ENCODE peak calls at places on chromosomes 5 and 9, in eight cellular contexts. One of them, this sample, is unnamed.

GRCh38 chr5:38547257-38547656 is 9.2 kb downstream of the LIFR start:
- DNase-seq in islet precursor cell: no peak
- DNase-seq in mesendoderm: no peak
- DNase-seq in T-helper 2 cell: no peak
- DNase-seq in NCI-H2029: no peak
- DNase-seq in stimulated activated naive CD8-positive, alpha-beta T cell treated with anti-CD3 and anti-CD28 coated beads, Interleukin-15, amount 100 ng/mL, for 72 hours: no peak
- DNase-seq in activated CD8-positive, alpha-beta T cell treated with anti-CD3 and anti-CD28 coated beads, Interleukin-2, amount 10 ng/mL, durations not matched to agents 7 days and 5 days: no peak
- DNase-seq in OCI-M1: no peak
- DNase-seq in this sample: no peak

GRCh38 chr5:74622122-74622521 is 18.4 kb downstream of the ENC1 start:
- DNase-seq in islet precursor cell: no peak
- DNase-seq in mesendoderm: peak; percentile 79
- DNase-seq in T-helper 2 cell: no peak
- DNase-seq in NCI-H2029: no peak
- DNase-seq in stimulated activated naive CD8-positive, alpha-beta T cell treated with anti-CD3 and anti-CD28 coated beads, Interleukin-15, amount 100 ng/mL, for 72 hours: no peak
- DNase-seq in activated CD8-positive, alpha-beta T cell treated with anti-CD3 and anti-CD28 coated beads, Interleukin-2, amount 10 ng/mL, durations not matched to agents 7 days and 5 days: no peak
- DNase-seq in OCI-M1: no peak
- DNase-seq in this sample: no peak

GRCh38 chr5:116507051-116507537 is 67.5 kb downstream of the SEMA6A start:
- DNase-seq in islet precursor cell: no peak
- DNase-seq in mesendoderm: no peak
- DNase-seq in T-helper 2 cell: no peak
- DNase-seq in NCI-H2029: no peak
- DNase-seq in stimulated activated naive CD8-positive, alpha-beta T cell treated with anti-CD3 and anti-CD28 coated beads, Interleukin-15, amount 100 ng/mL, for 72 hours: no peak
- DNase-seq in activated CD8-positive, alpha-beta T cell treated with anti-CD3 and anti-CD28 coated beads, Interleukin-2, amount 10 ng/mL, durations not matched to agents 7 days and 5 days: no peak
- DNase-seq in OCI-M1: no peak
- DNase-seq in this sample: no peak

GRCh38 chr5:128905225-128906110 is 59.8 kb upstream of the SLC27A6 start:
- DNase-seq in islet precursor cell: no peak
- DNase-seq in mesendoderm: peak; percentile 54
- DNase-seq in T-helper 2 cell: no peak
- DNase-seq in NCI-H2029: peak; percentile 7
- DNase-seq in stimulated activated naive CD8-positive, alpha-beta T cell treated with anti-CD3 and anti-CD28 coated beads, Interleukin-15, amount 100 ng/mL, for 72 hours: no peak
- DNase-seq in activated CD8-positive, alpha-beta T cell treated with anti-CD3 and anti-CD28 coated beads, Interleukin-2, amount 10 ng/mL, durations not matched to agents 7 days and 5 days: peak; percentile 42
- DNase-seq in OCI-M1: peak; percentile 86
- DNase-seq in this sample: no peak

GRCh38 chr5:132032156-132032555 is 20.7 kb upstream of the ACSL6 start:
- DNase-seq in islet precursor cell: no peak
- DNase-seq in mesendoderm: no peak
- DNase-seq in T-helper 2 cell: no peak
- DNase-seq in NCI-H2029: no peak
- DNase-seq in stimulated activated naive CD8-positive, alpha-beta T cell treated with anti-CD3 and anti-CD28 coated beads, Interleukin-15, amount 100 ng/mL, for 72 hours: no peak
- DNase-seq in activated CD8-positive, alpha-beta T cell treated with anti-CD3 and anti-CD28 coated beads, Interleukin-2, amount 10 ng/mL, durations not matched to agents 7 days and 5 days: no peak
- DNase-seq in OCI-M1: no peak
- DNase-seq in this sample: no peak

GRCh38 chr9:133942206-133942975 is 49.7 kb downstream of the VAV2 start:
- DNase-seq in islet precursor cell: no peak
- DNase-seq in mesendoderm: no peak
- DNase-seq in T-helper 2 cell: no peak
- DNase-seq in NCI-H2029: no peak
- DNase-seq in stimulated activated naive CD8-positive, alpha-beta T cell treated with anti-CD3 and anti-CD28 coated beads, Interleukin-15, amount 100 ng/mL, for 72 hours: no peak
- DNase-seq in activated CD8-positive, alpha-beta T cell treated with anti-CD3 and anti-CD28 coated beads, Interleukin-2, amount 10 ng/mL, durations not matched to agents 7 days and 5 days: no peak
- DNase-seq in OCI-M1: no peak
- DNase-seq in this sample: no peak

GRCh38 chr9:116520218-116520617 is 166.9 kb upstream of the TRIM32 start:
- DNase-seq in islet precursor cell: no peak
- DNase-seq in mesendoderm: no peak
- DNase-seq in T-helper 2 cell: no peak
- DNase-seq in NCI-H2029: no peak
- DNase-seq in stimulated activated naive CD8-positive, alpha-beta T cell treated with anti-CD3 and anti-CD28 coated beads, Interleukin-15, amount 100 ng/mL, for 72 hours: no peak
- DNase-seq in activated CD8-positive, alpha-beta T cell treated with anti-CD3 and anti-CD28 coated beads, Interleukin-2, amount 10 ng/mL, durations not matched to agents 7 days and 5 days: no peak
- DNase-seq in OCI-M1: no peak
- DNase-seq in this sample: no peak

GRCh38 chr9:136965771-136966484 is 11.4 kb upstream of the PTGDS start:
- DNase-seq in islet precursor cell: no peak
- DNase-seq in mesendoderm: peak; percentile 34
- DNase-seq in T-helper 2 cell: no peak
- DNase-seq in NCI-H2029: no peak
- DNase-seq in stimulated activated naive CD8-positive, alpha-beta T cell treated with anti-CD3 and anti-CD28 coated beads, Interleukin-15, amount 100 ng/mL, for 72 hours: no peak
- DNase-seq in activated CD8-positive, alpha-beta T cell treated with anti-CD3 and anti-CD28 coated beads, Interleukin-2, amount 10 ng/mL, durations not matched to agents 7 days and 5 days: peak; percentile 72
- DNase-seq in OCI-M1: peak; percentile 13
- DNase-seq in this sample: no peak

GRCh38 chr5:142944140-142944539 is 174.0 kb downstream of the ARHGAP26 start:
- DNase-seq in islet precursor cell: no peak
- DNase-seq in mesendoderm: no peak
- DNase-seq in T-helper 2 cell: no peak
- DNase-seq in NCI-H2029: no peak
- DNase-seq in stimulated activated naive CD8-positive, alpha-beta T cell treated with anti-CD3 and anti-CD28 coated beads, Interleukin-15, amount 100 ng/mL, for 72 hours: no peak
- DNase-seq in activated CD8-positive, alpha-beta T cell treated with anti-CD3 and anti-CD28 coated beads, Interleukin-2, amount 10 ng/mL, durations not matched to agents 7 days and 5 days: no peak
- DNase-seq in OCI-M1: no peak
- DNase-seq in this sample: no peak

GRCh38 chr9:87889882-87890252 is 7.2 kb downstream of the SPATA31E1 start:
- DNase-seq in islet precursor cell: peak; percentile 42
- DNase-seq in mesendoderm: no peak
- DNase-seq in T-helper 2 cell: no peak
- DNase-seq in NCI-H2029: no peak
- DNase-seq in stimulated activated naive CD8-positive, alpha-beta T cell treated with anti-CD3 and anti-CD28 coated beads, Interleukin-15, amount 100 ng/mL, for 72 hours: no peak
- DNase-seq in activated CD8-positive, alpha-beta T cell treated with anti-CD3 and anti-CD28 coated beads, Interleukin-2, amount 10 ng/mL, durations not matched to agents 7 days and 5 days: no peak
- DNase-seq in OCI-M1: no peak
- DNase-seq in this sample: no peak

GRCh38 chr9:88310310-88310980 is 77.8 kb upstream of the SPIN1 start:
- DNase-seq in islet precursor cell: peak; percentile 60
- DNase-seq in mesendoderm: peak; percentile 88
- DNase-seq in T-helper 2 cell: no peak
- DNase-seq in NCI-H2029: no peak
- DNase-seq in stimulated activated naive CD8-positive, alpha-beta T cell treated with anti-CD3 and anti-CD28 coated beads, Interleukin-15, amount 100 ng/mL, for 72 hours: no peak
- DNase-seq in activated CD8-positive, alpha-beta T cell treated with anti-CD3 and anti-CD28 coated beads, Interleukin-2, amount 10 ng/mL, durations not matched to agents 7 days and 5 days: no peak
- DNase-seq in OCI-M1: peak; percentile 56
- DNase-seq in this sample: no peak

GRCh38 chr9:112048924-112049785 is 125.9 kb downstream of the SUSD1 start:
- DNase-seq in islet precursor cell: no peak
- DNase-seq in mesendoderm: no peak
- DNase-seq in T-helper 2 cell: no peak
- DNase-seq in NCI-H2029: peak; percentile 39
- DNase-seq in stimulated activated naive CD8-positive, alpha-beta T cell treated with anti-CD3 and anti-CD28 coated beads, Interleukin-15, amount 100 ng/mL, for 72 hours: no peak
- DNase-seq in activated CD8-positive, alpha-beta T cell treated with anti-CD3 and anti-CD28 coated beads, Interleukin-2, amount 10 ng/mL, durations not matched to agents 7 days and 5 days: no peak
- DNase-seq in OCI-M1: no peak
- DNase-seq in this sample: no peak

GRCh38 chr9:114616684-114617520 is 5.8 kb downstream of the TMEM268 start:
- DNase-seq in islet precursor cell: no peak
- DNase-seq in mesendoderm: no peak
- DNase-seq in T-helper 2 cell: no peak
- DNase-seq in NCI-H2029: peak; percentile 75
- DNase-seq in stimulated activated naive CD8-positive, alpha-beta T cell treated with anti-CD3 and anti-CD28 coated beads, Interleukin-15, amount 100 ng/mL, for 72 hours: no peak
- DNase-seq in activated CD8-positive, alpha-beta T cell treated with anti-CD3 and anti-CD28 coated beads, Interleukin-2, amount 10 ng/mL, durations not matched to agents 7 days and 5 days: no peak
- DNase-seq in OCI-M1: peak; percentile 86
- DNase-seq in this sample: no peak

GRCh38 chr9:107046692-107047091 is 183.7 kb downstream of the ZNF462 start:
- DNase-seq in islet precursor cell: no peak
- DNase-seq in mesendoderm: no peak
- DNase-seq in T-helper 2 cell: no peak
- DNase-seq in NCI-H2029: no peak
- DNase-seq in stimulated activated naive CD8-positive, alpha-beta T cell treated with anti-CD3 and anti-CD28 coated beads, Interleukin-15, amount 100 ng/mL, for 72 hours: no peak
- DNase-seq in activated CD8-positive, alpha-beta T cell treated with anti-CD3 and anti-CD28 coated beads, Interleukin-2, amount 10 ng/mL, durations not matched to agents 7 days and 5 days: no peak
- DNase-seq in OCI-M1: no peak
- DNase-seq in this sample: no peak

GRCh38 chr9:87292449-87293191 is 205.0 kb upstream of the DAPK1 start:
- DNase-seq in islet precursor cell: no peak
- DNase-seq in mesendoderm: no peak
- DNase-seq in T-helper 2 cell: no peak
- DNase-seq in NCI-H2029: no peak
- DNase-seq in stimulated activated naive CD8-positive, alpha-beta T cell treated with anti-CD3 and anti-CD28 coated beads, Interleukin-15, amount 100 ng/mL, for 72 hours: no peak
- DNase-seq in activated CD8-positive, alpha-beta T cell treated with anti-CD3 and anti-CD28 coated beads, Interleukin-2, amount 10 ng/mL, durations not matched to agents 7 days and 5 days: no peak
- DNase-seq in OCI-M1: no peak
- DNase-seq in this sample: no peak

GRCh38 chr5:43422143-43422542 is 10.0 kb upstream of the CCL28 start:
- DNase-seq in islet precursor cell: no peak
- DNase-seq in mesendoderm: peak; percentile 31
- DNase-seq in T-helper 2 cell: no peak
- DNase-seq in NCI-H2029: no peak
- DNase-seq in stimulated activated naive CD8-positive, alpha-beta T cell treated with anti-CD3 and anti-CD28 coated beads, Interleukin-15, amount 100 ng/mL, for 72 hours: no peak
- DNase-seq in activated CD8-positive, alpha-beta T cell treated with anti-CD3 and anti-CD28 coated beads, Interleukin-2, amount 10 ng/mL, durations not matched to agents 7 days and 5 days: no peak
- DNase-seq in OCI-M1: no peak
- DNase-seq in this sample: no peak

GRCh38 chr9:93170571-93170970 is 13.4 kb upstream of the WNK2 start:
- DNase-seq in islet precursor cell: no peak
- DNase-seq in mesendoderm: no peak
- DNase-seq in T-helper 2 cell: no peak
- DNase-seq in NCI-H2029: no peak
- DNase-seq in stimulated activated naive CD8-positive, alpha-beta T cell treated with anti-CD3 and anti-CD28 coated beads, Interleukin-15, amount 100 ng/mL, for 72 hours: no peak
- DNase-seq in activated CD8-positive, alpha-beta T cell treated with anti-CD3 and anti-CD28 coated beads, Interleukin-2, amount 10 ng/mL, durations not matched to agents 7 days and 5 days: no peak
- DNase-seq in OCI-M1: no peak
- DNase-seq in this sample: no peak

GRCh38 chr5:74657165-74657564 is 16.6 kb upstream of the ENC1 start:
- DNase-seq in islet precursor cell: no peak
- DNase-seq in mesendoderm: no peak
- DNase-seq in T-helper 2 cell: no peak
- DNase-seq in NCI-H2029: no peak
- DNase-seq in stimulated activated naive CD8-positive, alpha-beta T cell treated with anti-CD3 and anti-CD28 coated beads, Interleukin-15, amount 100 ng/mL, for 72 hours: no peak
- DNase-seq in activated CD8-positive, alpha-beta T cell treated with anti-CD3 and anti-CD28 coated beads, Interleukin-2, amount 10 ng/mL, durations not matched to agents 7 days and 5 days: no peak
- DNase-seq in OCI-M1: no peak
- DNase-seq in this sample: no peak

GRCh38 chr5:170470808-170471404 is 32.9 kb upstream of the KCNIP1 start:
- DNase-seq in islet precursor cell: no peak
- DNase-seq in mesendoderm: no peak
- DNase-seq in T-helper 2 cell: no peak
- DNase-seq in NCI-H2029: no peak
- DNase-seq in stimulated activated naive CD8-positive, alpha-beta T cell treated with anti-CD3 and anti-CD28 coated beads, Interleukin-15, amount 100 ng/mL, for 72 hours: no peak
- DNase-seq in activated CD8-positive, alpha-beta T cell treated with anti-CD3 and anti-CD28 coated beads, Interleukin-2, amount 10 ng/mL, durations not matched to agents 7 days and 5 days: no peak
- DNase-seq in OCI-M1: no peak
- DNase-seq in this sample: peak; percentile 10

GRCh38 chr9:108386859-108387384 is 468.9 kb downstream of the ACTL7B start:
- DNase-seq in islet precursor cell: no peak
- DNase-seq in mesendoderm: no peak
- DNase-seq in T-helper 2 cell: no peak
- DNase-seq in NCI-H2029: no peak
- DNase-seq in stimulated activated naive CD8-positive, alpha-beta T cell treated with anti-CD3 and anti-CD28 coated beads, Interleukin-15, amount 100 ng/mL, for 72 hours: no peak
- DNase-seq in activated CD8-positive, alpha-beta T cell treated with anti-CD3 and anti-CD28 coated beads, Interleukin-2, amount 10 ng/mL, durations not matched to agents 7 days and 5 days: no peak
- DNase-seq in OCI-M1: no peak
- DNase-seq in this sample: no peak

GRCh38 chr9:129885018-129885669 is 49.9 kb downstream of the USP20 start:
- DNase-seq in islet precursor cell: no peak
- DNase-seq in mesendoderm: no peak
- DNase-seq in T-helper 2 cell: no peak
- DNase-seq in NCI-H2029: peak; percentile 11
- DNase-seq in stimulated activated naive CD8-positive, alpha-beta T cell treated with anti-CD3 and anti-CD28 coated beads, Interleukin-15, amount 100 ng/mL, for 72 hours: peak; percentile 55
- DNase-seq in activated CD8-positive, alpha-beta T cell treated with anti-CD3 and anti-CD28 coated beads, Interleukin-2, amount 10 ng/mL, durations not matched to agents 7 days and 5 days: peak; percentile 62
- DNase-seq in OCI-M1: peak; percentile 75
- DNase-seq in this sample: no peak

GRCh38 chr5:149227168-149227826 is 44.4 kb upstream of the AFAP1L1 start:
- DNase-seq in islet precursor cell: no peak
- DNase-seq in mesendoderm: peak; percentile 13
- DNase-seq in T-helper 2 cell: no peak
- DNase-seq in NCI-H2029: no peak
- DNase-seq in stimulated activated naive CD8-positive, alpha-beta T cell treated with anti-CD3 and anti-CD28 coated beads, Interleukin-15, amount 100 ng/mL, for 72 hours: no peak
- DNase-seq in activated CD8-positive, alpha-beta T cell treated with anti-CD3 and anti-CD28 coated beads, Interleukin-2, amount 10 ng/mL, durations not matched to agents 7 days and 5 days: no peak
- DNase-seq in OCI-M1: no peak
- DNase-seq in this sample: peak; percentile 69

GRCh38 chr5:32369542-32370155 is 56.9 kb upstream of the MTMR12 start:
- DNase-seq in islet precursor cell: no peak
- DNase-seq in mesendoderm: no peak
- DNase-seq in T-helper 2 cell: no peak
- DNase-seq in NCI-H2029: no peak
- DNase-seq in stimulated activated naive CD8-positive, alpha-beta T cell treated with anti-CD3 and anti-CD28 coated beads, Interleukin-15, amount 100 ng/mL, for 72 hours: no peak
- DNase-seq in activated CD8-positive, alpha-beta T cell treated with anti-CD3 and anti-CD28 coated beads, Interleukin-2, amount 10 ng/mL, durations not matched to agents 7 days and 5 days: no peak
- DNase-seq in OCI-M1: peak; percentile 60
- DNase-seq in this sample: no peak

GRCh38 chr5:40735609-40736008 is 20.2 kb downstream of the TTC33 start:
- DNase-seq in islet precursor cell: no peak
- DNase-seq in mesendoderm: no peak
- DNase-seq in T-helper 2 cell: no peak
- DNase-seq in NCI-H2029: no peak
- DNase-seq in stimulated activated naive CD8-positive, alpha-beta T cell treated with anti-CD3 and anti-CD28 coated beads, Interleukin-15, amount 100 ng/mL, for 72 hours: no peak
- DNase-seq in activated CD8-positive, alpha-beta T cell treated with anti-CD3 and anti-CD28 coated beads, Interleukin-2, amount 10 ng/mL, durations not matched to agents 7 days and 5 days: no peak
- DNase-seq in OCI-M1: no peak
- DNase-seq in this sample: no peak

GRCh38 chr5:166370928-166371690 is 1920.3 kb upstream of the WWC1 start:
- DNase-seq in islet precursor cell: no peak
- DNase-seq in mesendoderm: no peak
- DNase-seq in T-helper 2 cell: no peak
- DNase-seq in NCI-H2029: peak; percentile 1
- DNase-seq in stimulated activated naive CD8-positive, alpha-beta T cell treated with anti-CD3 and anti-CD28 coated beads, Interleukin-15, amount 100 ng/mL, for 72 hours: no peak
- DNase-seq in activated CD8-positive, alpha-beta T cell treated with anti-CD3 and anti-CD28 coated beads, Interleukin-2, amount 10 ng/mL, durations not matched to agents 7 days and 5 days: no peak
- DNase-seq in OCI-M1: peak; percentile 83
- DNase-seq in this sample: peak; percentile 19

GRCh38 chr5:142639455-142639854 is 46.4 kb downstream of the FGF1 start:
- DNase-seq in islet precursor cell: no peak
- DNase-seq in mesendoderm: no peak
- DNase-seq in T-helper 2 cell: no peak
- DNase-seq in NCI-H2029: no peak
- DNase-seq in stimulated activated naive CD8-positive, alpha-beta T cell treated with anti-CD3 and anti-CD28 coated beads, Interleukin-15, amount 100 ng/mL, for 72 hours: no peak
- DNase-seq in activated CD8-positive, alpha-beta T cell treated with anti-CD3 and anti-CD28 coated beads, Interleukin-2, amount 10 ng/mL, durations not matched to agents 7 days and 5 days: no peak
- DNase-seq in OCI-M1: no peak
- DNase-seq in this sample: no peak

GRCh38 chr5:76732405-76733048 is 16.6 kb downstream of the F2R start:
- DNase-seq in islet precursor cell: no peak
- DNase-seq in mesendoderm: no peak
- DNase-seq in T-helper 2 cell: no peak
- DNase-seq in NCI-H2029: no peak
- DNase-seq in stimulated activated naive CD8-positive, alpha-beta T cell treated with anti-CD3 and anti-CD28 coated beads, Interleukin-15, amount 100 ng/mL, for 72 hours: no peak
- DNase-seq in activated CD8-positive, alpha-beta T cell treated with anti-CD3 and anti-CD28 coated beads, Interleukin-2, amount 10 ng/mL, durations not matched to agents 7 days and 5 days: no peak
- DNase-seq in OCI-M1: no peak
- DNase-seq in this sample: no peak

GRCh38 chr5:112024769-112025168 is 267.8 kb upstream of the NREP start:
- DNase-seq in islet precursor cell: no peak
- DNase-seq in mesendoderm: no peak
- DNase-seq in T-helper 2 cell: no peak
- DNase-seq in NCI-H2029: no peak
- DNase-seq in stimulated activated naive CD8-positive, alpha-beta T cell treated with anti-CD3 and anti-CD28 coated beads, Interleukin-15, amount 100 ng/mL, for 72 hours: no peak
- DNase-seq in activated CD8-positive, alpha-beta T cell treated with anti-CD3 and anti-CD28 coated beads, Interleukin-2, amount 10 ng/mL, durations not matched to agents 7 days and 5 days: no peak
- DNase-seq in OCI-M1: no peak
- DNase-seq in this sample: no peak

GRCh38 chr9:129234491-129234890 is 56.4 kb upstream of the IER5L start:
- DNase-seq in islet precursor cell: no peak
- DNase-seq in mesendoderm: no peak
- DNase-seq in T-helper 2 cell: no peak
- DNase-seq in NCI-H2029: no peak
- DNase-seq in stimulated activated naive CD8-positive, alpha-beta T cell treated with anti-CD3 and anti-CD28 coated beads, Interleukin-15, amount 100 ng/mL, for 72 hours: no peak
- DNase-seq in activated CD8-positive, alpha-beta T cell treated with anti-CD3 and anti-CD28 coated beads, Interleukin-2, amount 10 ng/mL, durations not matched to agents 7 days and 5 days: no peak
- DNase-seq in OCI-M1: no peak
- DNase-seq in this sample: no peak